ENCODE peak calls at places on chromosomes 5 and 9, in seven cellular contexts. I is H1, J is Peyer's patch, W is prostate gland, M is thyroid gland, X is adrenal gland, Y is DND-41. N is an unnamed sample.
A peak's percentile ranks its signal among the peaks of the same experiment; 100 is the strongest.

GRCh38 chr5:89436464-89436863 is 553.5 kb upstream of the MEF2C start:
- DNase-seq in I (no peak), J (no peak), W (no peak), M (no peak), X (no peak), Y (no peak), N (no peak)

GRCh38 chr9:78437721-78438610 is 141.0 kb downstream of the PSAT1 start:
- DNase-seq in I (no peak), J (no peak), W (no peak), M (no peak), X (no peak), Y (no peak), N (no peak)

GRCh38 chr9:98532574-98532973 is 176.2 kb downstream of the GABBR2 start:
- DNase-seq in I (no peak), J (no peak), W (no peak), M (no peak), X (no peak), Y (no peak), N (no peak)

GRCh38 chr9:19127881-19128719 is 808 bp upstream of the PLIN2 start:
- DNase-seq in I (peak; percentile 65), J (peak; percentile 61), W (no peak), M (peak; percentile 24), X (peak; percentile 50), Y (peak; percentile 54), N (no peak)

GRCh38 chr9:119907056-119907455 is 537.8 kb upstream of the BRINP1 start:
- DNase-seq in I (no peak), J (no peak), W (no peak), M (no peak), X (no peak), Y (no peak), N (no peak)

GRCh38 chr9:32426278-32426939 is 42.0 kb downstream of the ACO1 start:
- DNase-seq in I (no peak), J (peak; percentile 64), W (no peak), M (no peak), X (peak; percentile 42), Y (peak; percentile 30), N (peak; percentile 85)

GRCh38 chr9:120310035-120310434 is 269.9 kb downstream of the CDK5RAP2 start:
- DNase-seq in I (no peak), J (no peak), W (no peak), M (no peak), X (no peak), Y (no peak), N (no peak)

GRCh38 chr9:5582835-5583195 is 46.1 kb upstream of the RIC1 start:
- DNase-seq in I (no peak), J (no peak), W (no peak), M (peak; percentile 74), X (no peak), Y (no peak), N (no peak)

GRCh38 chr5:58764199-58764598 is 181.3 kb downstream of the RAB3C start:
- DNase-seq in I (no peak), J (no peak), W (no peak), M (no peak), X (no peak), Y (no peak), N (no peak)

GRCh38 chr9:20618361-20618799 is 3.9 kb downstream of the MLLT3 start:
- DNase-seq in I (no peak), J (no peak), W (peak; percentile 56), M (no peak), X (peak; percentile 74), Y (no peak), N (no peak)

GRCh38 chr9:81237565-81238231 is 451.6 kb downstream of the TLE1 start:
- DNase-seq in I (no peak), J (no peak), W (no peak), M (no peak), X (no peak), Y (no peak), N (no peak)

GRCh38 chr9:100277166-100277979 is 75.4 kb downstream of the TEX10 start:
- DNase-seq in I (no peak), J (no peak), W (no peak), M (no peak), X (no peak), Y (no peak), N (no peak)

GRCh38 chr9:110599468-110599867 is 19.9 kb upstream of the SVEP1 start:
- DNase-seq in I (peak; percentile 46), J (no peak), W (no peak), M (no peak), X (no peak), Y (no peak), N (no peak)

GRCh38 chr9:347667-348292 is 133.1 kb downstream of the DOCK8 start:
- DNase-seq in I (no peak), J (no peak), W (no peak), M (no peak), X (no peak), Y (no peak), N (no peak)

GRCh38 chr9:16656432-16657169 is 213.9 kb downstream of the BNC2 start:
- DNase-seq in I (no peak), J (no peak), W (no peak), M (no peak), X (no peak), Y (no peak), N (no peak)

GRCh38 chr5:160479220-160479619 is 57.6 kb downstream of the PTTG1 start:
- DNase-seq in I (no peak), J (no peak), W (no peak), M (no peak), X (no peak), Y (no peak), N (no peak)

GRCh38 chr5:122156724-122157325 is 27.5 kb downstream of the ZNF474 start:
- DNase-seq in I (no peak), J (no peak), W (no peak), M (no peak), X (no peak), Y (peak; percentile 13), N (no peak)

DNA sequence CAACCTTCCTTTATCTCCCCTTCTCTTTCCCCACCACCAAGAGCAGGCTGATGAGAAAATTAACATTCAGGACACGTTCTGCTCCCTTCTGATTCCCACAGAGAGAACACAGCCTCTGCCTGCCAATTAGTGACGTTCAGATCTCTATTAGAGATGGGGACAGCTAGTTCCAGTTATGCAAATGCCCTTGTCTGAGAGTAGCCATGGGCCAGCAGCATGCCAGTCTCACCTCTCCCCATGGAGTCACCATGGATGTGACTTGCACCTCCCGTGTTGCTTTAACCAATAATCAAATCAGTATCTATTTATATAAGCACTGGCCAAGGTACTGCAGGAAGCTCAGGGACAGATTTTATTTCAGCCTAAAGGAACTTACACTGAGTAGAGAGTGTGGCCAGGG is 61.3 kb downstream of the KCNIP1 start:
- DNase-seq in I (no peak), J (no peak), W (no peak), M (no peak), X (no peak), Y (no peak), N (no peak)
- H3K27ac ChIP-seq in I (no peak overlapping the region), J (no peak overlapping the region), W (no peak overlapping the region), M (no peak overlapping the region), X (no peak overlapping the region), Y (no peak overlapping the region), N (no peak overlapping the region)

DNA sequence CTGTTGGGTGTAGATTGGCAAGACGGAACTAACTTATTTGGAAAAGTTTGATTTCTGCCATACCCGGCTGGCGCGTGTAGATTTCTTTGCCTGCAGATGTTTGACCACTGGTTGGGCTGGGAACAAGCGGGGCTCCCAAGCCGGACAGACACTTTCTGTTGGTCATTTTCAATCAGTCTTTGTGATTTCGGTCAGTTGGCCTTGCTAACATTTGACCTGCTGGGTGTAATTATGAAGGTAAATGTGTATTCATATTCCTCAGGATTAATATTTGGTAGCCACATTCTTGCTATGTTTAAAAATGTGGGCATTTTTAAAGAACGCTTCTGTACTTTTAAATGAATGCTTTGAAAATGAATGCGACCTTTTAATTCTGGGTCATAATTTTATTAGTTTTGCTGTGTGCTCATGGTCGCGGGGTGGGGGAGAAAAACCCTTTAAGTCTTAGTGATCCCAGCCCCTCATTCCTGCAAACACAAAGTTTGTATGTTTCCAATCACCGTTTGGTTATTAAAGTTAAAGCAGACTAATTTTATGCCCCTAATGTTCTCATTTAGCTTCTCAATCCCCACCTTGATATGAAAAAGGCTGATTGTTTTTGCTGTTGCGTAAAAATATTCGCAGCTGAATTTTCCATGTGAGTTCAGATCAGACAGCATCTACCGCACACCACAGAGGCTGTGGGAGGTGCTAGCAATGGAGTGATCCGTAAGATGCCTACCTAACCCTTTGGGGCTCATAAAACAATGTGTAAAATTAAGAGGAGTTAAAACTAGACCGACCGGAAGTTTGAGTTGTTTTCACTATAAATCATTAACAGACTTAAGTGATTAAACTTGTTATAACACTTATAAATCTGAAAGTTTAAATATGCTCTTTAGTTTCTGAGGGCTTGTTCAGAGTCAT is 1.5 kb downstream of the RASGRF2 start:
- DNase-seq in I (no peak), J (no peak), W (no peak), M (no peak), X (no peak), Y (no peak), N (no peak)
- H3K27me3 ChIP-seq in I (peaks cover 17% of the 10 kb centered on the region), J (no peaks in the 10 kb centered on the region), W (no peaks in the 10 kb centered on the region), M (no peaks in the 10 kb centered on the region), X (peaks cover 23% of the 10 kb centered on the region), Y (no peaks in the 10 kb centered on the region), N (no peaks in the 10 kb centered on the region)

GRCh38 chr5:129363991-129364390 is 96.1 kb upstream of the ADAMTS19 start:
- DNase-seq in I (no peak), J (no peak), W (no peak), M (no peak), X (no peak), Y (no peak), N (no peak)

GRCh38 chr5:129356846-129357245 is 103.3 kb upstream of the ADAMTS19 start:
- DNase-seq in I (no peak), J (no peak), W (no peak), M (no peak), X (no peak), Y (no peak), N (no peak)

GRCh38 chr5:129359450-129359849 is 100.6 kb upstream of the ADAMTS19 start:
- DNase-seq in I (no peak), J (no peak), W (peak; percentile 24), M (no peak), X (no peak), Y (no peak), N (no peak)

GRCh38 chr5:129358069-129358468 is 102.0 kb upstream of the ADAMTS19 start:
- DNase-seq in I (no peak), J (no peak), W (no peak), M (no peak), X (no peak), Y (no peak), N (no peak)

DNA sequence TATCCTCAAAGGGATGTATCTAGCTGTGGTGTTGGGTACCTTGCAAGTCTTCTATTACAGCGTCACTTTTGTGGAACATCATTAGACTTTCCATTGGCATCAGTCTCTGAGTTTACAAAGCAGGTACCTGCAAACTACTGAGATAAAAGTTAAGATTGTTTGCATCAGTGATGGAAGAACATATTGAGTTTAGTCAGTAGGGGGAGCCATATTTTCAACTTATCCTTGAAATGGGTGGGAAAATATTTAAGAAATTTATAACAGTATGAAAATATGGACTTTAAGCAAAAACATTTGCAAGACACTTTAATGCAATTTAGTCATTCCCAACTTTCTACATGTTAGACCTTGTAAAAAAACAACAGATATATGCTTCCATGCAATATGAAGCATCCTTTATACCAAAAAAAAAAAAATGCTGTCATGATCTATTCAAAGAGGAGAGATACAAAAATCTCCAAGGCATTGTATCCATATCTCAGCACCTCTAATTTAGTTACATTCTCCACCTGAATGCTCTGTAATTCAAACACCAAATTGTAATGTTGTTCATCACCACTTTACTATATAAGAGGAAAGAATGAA is 98.6 kb upstream of the ADAMTS19 start:
- DNase-seq in I (no peak), J (no peak), W (no peak), M (no peak), X (no peak), Y (no peak), N (no peak)
- TF ChIP-seq CTCF in I (no peak), J (peak; percentile 50), W (no peak), M (no peak), X (no peak), Y (peak; percentile 42), N (peak; percentile 13)

GRCh38 chr9:137719194-137719593 is 100.4 kb downstream of the EHMT1 start:
- DNase-seq in I (no peak), J (no peak), W (no peak), M (no peak), X (no peak), Y (no peak), N (no peak)
- H3K27ac ChIP-seq in I (no peak overlapping the region), J (no peak overlapping the region), W (no peak overlapping the region), M (no peak overlapping the region), X (no peak overlapping the region), Y (no peak overlapping the region), N (no peak overlapping the region)

N was measured in right lobe of liver.